ENCODE peak calls at places on chromosomes 3 and 15, in four cellular contexts. G is HEK293T, A is HepG2, B is NT2/D1. M is an unnamed sample.

GRCh38 chr3:74060201-74060600 is 435.5 kb upstream of the PDZRN3 start:
- DNase-seq in A (no peak), G (no peak), B (no peak), M (no peak)

GRCh38 chr15:76576526-76577279 is 240.1 kb downstream of the ISL2 start:
- DNase-seq in G (no peak), A (peak), B (no peak), M (peak)

GRCh38 chr3:170640737-170641171 is 54.9 kb upstream of the SLC7A14 start:
- DNase-seq in B (no peak), G (no peak), A (no peak), M (no peak)

GRCh38 chr3:31219131-31219843 is 313.4 kb upstream of the STT3B start:
- DNase-seq in B (no peak), A (no peak), G (no peak), M (peak)

GRCh38 chr3:149227591-149228268 is 6.1 kb upstream of the CP start:
- DNase-seq in A (no peak), B (no peak), G (no peak), M (no peak)

GRCh38 chr15:100768501-100768931 is 111.1 kb upstream of the ALDH1A3 start:
- DNase-seq in A (no peak), G (no peak), B (no peak), M (no peak)

GRCh38 chr3:193921480-193921879 is 214.5 kb upstream of the HES1 start:
- DNase-seq in G (no peak), B (no peak), A (no peak), M (no peak)

GRCh38 chr15:58770519-58770856 is 614 bp upstream of the MINDY2 start:
- DNase-seq in G (peak), A (no peak), B (no peak), M (no peak)

GRCh38 chr3:78995087-78995486 is 772.7 kb downstream of the ROBO1 start:
- DNase-seq in G (no peak), B (no peak), A (no peak), M (no peak)

GRCh38 chr15:53416219-53416940 is 343.1 kb downstream of the WDR72 start:
- DNase-seq in B (no peak), G (no peak), A (peak), M (no peak)

GRCh38 chr15:100601628-100602063 is 338 bp downstream of the LINS1 start:
- DNase-seq in B (no peak), G (peak), A (no peak), M (no peak)

GRCh38 chr3:11878837-11879236 is 32.2 kb upstream of the TAMM41 start:
- DNase-seq in A (no peak), G (no peak), B (peak), M (no peak)

GRCh38 chr15:40328176-40328575 is 4.7 kb downstream of the INAFM2 start:
- DNase-seq in G (no peak), B (no peak), A (no peak), M (no peak)

GRCh38 chr15:48967336-48967735 is 3.6 kb upstream of the SHC4 start:
- DNase-seq in G (no peak), A (no peak), B (no peak), M (no peak)

GRCh38 chr15:61840090-61840489 is 220.2 kb downstream of the VPS13C start:
- DNase-seq in A (no peak), G (no peak), B (no peak), M (no peak)

GRCh38 chr3:15015456-15015855 is 49.7 kb downstream of the MRPS25 start:
- DNase-seq in B (no peak), A (no peak), G (no peak), M (no peak)

GRCh38 chr15:73677146-73677607 is 7.0 kb upstream of the CD276 start:
- DNase-seq in A (peak), B (no peak), G (peak), M (no peak)

GRCh38 chr3:167736264-167736787 is 805 bp downstream of the SERPINI1 start:
- DNase-seq in G (no peak), B (no peak), A (no peak), M (no peak)

GRCh38 chr3:157417247-157417646 is 19.4 kb upstream of the PTX3 start:
- DNase-seq in B (no peak), A (no peak), G (no peak), M (no peak)

GRCh38 chr3:127442551-127442950 is 148.0 kb downstream of the TPRA1 start:
- DNase-seq in G (no peak), B (no peak), A (no peak), M (no peak)

GRCh38 chr15:69325456-69325971 is 26.8 kb downstream of the PAQR5 start:
- DNase-seq in B (no peak), G (no peak), A (no peak), M (no peak)

GRCh38 chr3:10319804-10320203 is 1.1 kb downstream of the SEC13 start:
- DNase-seq in A (no peak), B (no peak), G (no peak), M (no peak)

DNA sequence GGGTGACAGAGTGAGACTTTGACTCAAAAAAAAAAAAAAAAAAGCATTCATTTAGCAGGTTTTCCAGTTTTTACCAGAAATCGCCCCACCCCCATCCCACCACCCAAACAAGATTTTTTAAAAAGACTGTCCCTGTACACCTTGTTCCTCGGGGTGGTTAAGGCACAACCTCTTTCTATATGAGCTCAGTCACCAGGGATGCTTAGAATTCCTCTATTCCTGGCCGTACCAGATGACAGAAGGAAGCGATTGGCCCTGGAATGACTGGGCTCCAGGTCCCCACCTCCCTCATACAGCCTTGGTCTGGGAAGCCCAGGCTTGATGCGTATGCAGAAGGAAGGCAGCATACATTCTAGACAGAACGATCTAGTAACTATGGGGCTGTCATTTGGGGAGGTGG is 25.6 kb downstream of the IDH2 start:
- DNase-seq in A (no peak), G (no peak), B (no peak), M (no peak)
- TF ChIP-seq SUZ12 in A (no peak), G (no peak), B (no peak), M (no peak)

DNA sequence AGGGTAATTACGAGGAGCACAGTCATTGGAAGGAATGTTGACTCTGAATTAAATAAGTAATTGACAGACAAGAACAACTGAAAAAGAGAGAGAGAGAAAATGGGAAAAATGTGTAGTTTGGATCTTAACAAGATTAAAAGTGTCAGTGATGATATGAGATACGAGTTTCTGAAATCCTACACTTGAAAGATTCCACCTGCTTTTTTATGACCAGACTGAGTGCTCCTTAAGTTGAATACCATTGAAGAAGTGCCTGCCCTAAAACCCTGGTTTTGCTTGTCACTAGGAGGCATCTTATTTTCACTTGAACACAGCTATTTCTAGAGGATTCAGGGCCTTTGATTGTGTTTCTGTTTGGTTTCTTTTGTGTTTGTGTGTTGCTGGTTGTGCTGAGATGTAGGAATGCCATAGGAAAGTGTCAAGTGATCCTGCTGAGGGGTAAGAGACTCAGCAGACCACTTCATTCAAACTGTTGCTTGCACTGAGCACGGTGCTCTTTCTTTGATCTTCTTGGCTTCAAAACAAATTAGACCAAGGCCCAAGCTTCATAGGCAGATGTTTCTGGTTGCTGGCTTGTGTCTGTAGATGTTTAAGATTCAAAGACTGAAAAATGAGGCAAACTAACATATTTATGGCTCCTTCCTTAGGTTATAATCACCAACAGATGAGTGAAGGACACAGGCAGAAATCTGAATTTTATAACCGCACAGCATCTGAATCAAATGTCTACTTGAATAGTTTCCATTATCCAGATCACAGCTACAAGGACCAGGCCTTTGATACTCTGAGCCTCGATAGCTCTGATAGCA is 17.2 kb upstream of the ABHD10 start:
- DNase-seq in B (no peak), G (no peak), A (no peak), M (no peak)
- TF ChIP-seq SUZ12 in B (no peak), G (no peak), A (no peak), M (no peak)

GRCh38 chr3:39727415-39727814 is 82.0 kb upstream of the MYRIP start:
- DNase-seq in B (peak), A (no peak), G (no peak), M (no peak)
- TF ChIP-seq SUZ12 in B (no peak), A (no peak), G (no peak), M (no peak)

GRCh38 chr3:80767599-80767998 is 993.8 kb downstream of the GBE1 start:
- DNase-seq in A (no peak), G (no peak), B (no peak), M (no peak)

GRCh38 chr3:80771085-80771484 is 990.4 kb downstream of the GBE1 start:
- DNase-seq in A (no peak), B (no peak), G (no peak), M (peak)

GRCh38 chr3:80769683-80770082 is 991.8 kb downstream of the GBE1 start:
- DNase-seq in B (peak), G (no peak), A (no peak), M (no peak)

GRCh38 chr3:80770106-80771079 is 991.1 kb downstream of the GBE1 start:
- DNase-seq in B (peak), A (no peak), G (no peak), M (peak)
- TF ChIP-seq SUZ12 in B (no peak), A (no peak), G (no peak), M (no peak)

DNA sequence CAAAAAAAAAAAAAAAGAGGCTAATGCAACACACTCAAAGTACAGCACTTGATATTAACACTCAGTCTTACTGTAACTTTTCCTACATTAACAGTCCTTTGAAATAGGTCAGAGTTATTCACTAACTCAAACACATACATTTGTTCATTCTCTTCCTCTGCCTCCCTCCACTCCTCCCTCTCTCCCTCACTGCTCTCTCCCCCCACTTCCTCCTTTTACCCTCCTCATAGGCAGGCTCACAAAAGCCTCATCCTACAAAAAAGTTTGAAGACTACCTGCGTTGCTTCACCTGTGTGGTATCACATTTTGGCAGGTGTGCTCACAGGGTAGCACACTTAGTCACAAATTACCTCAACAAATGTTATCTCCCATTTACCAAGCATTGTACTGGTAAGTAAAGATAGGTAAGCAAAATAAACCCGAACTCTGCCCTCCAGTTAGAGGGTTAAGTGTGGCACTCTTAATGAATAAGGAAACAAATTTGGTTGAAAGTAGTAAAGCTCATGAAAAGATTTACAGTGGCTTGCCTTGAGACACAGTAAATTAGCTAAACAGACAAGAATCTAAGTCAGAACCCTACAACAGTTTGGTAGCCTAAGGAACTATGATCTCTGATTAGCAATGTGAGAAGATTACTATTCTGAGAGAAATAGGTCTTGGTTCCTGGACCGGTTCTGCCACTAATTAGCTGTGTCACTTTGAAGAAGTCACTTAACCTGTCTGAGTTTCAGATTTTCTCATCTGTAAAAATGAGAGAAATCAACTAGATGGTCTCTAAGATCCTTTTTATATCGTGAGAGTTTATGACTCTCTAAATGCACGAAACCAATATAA is 151.0 kb upstream of the MLF1 start:
- DNase-seq in A (no peak), B (no peak), G (no peak), M (peak)
- TF ChIP-seq SUZ12 in A (no peak), B (no peak), G (no peak), M (no peak)

GRCh38 chr15:65083262-65083701 is 6.7 kb downstream of the KBTBD13 start:
- DNase-seq in B (peak), G (peak), A (no peak), M (no peak)
- TF ChIP-seq SUZ12 in B (no peak), G (no peak), A (no peak), M (no peak)

GRCh38 chr3:84906065-84906464 is 52.7 kb upstream of the CADM2 start:
- DNase-seq in A (no peak), B (no peak), G (no peak), M (no peak)

GRCh38 chr3:84905556-84905920 is 53.3 kb upstream of the CADM2 start:
- DNase-seq in B (no peak), G (no peak), A (no peak), M (no peak)

GRCh38 chr3:84904212-84904611 is 54.6 kb upstream of the CADM2 start:
- DNase-seq in B (no peak), G (no peak), A (no peak), M (no peak)

GRCh38 chr3:84904819-84905555 is 53.8 kb upstream of the CADM2 start:
- DNase-seq in B (no peak), G (no peak), A (no peak), M (no peak)
- TF ChIP-seq SUZ12 in B (no peak), G (no peak), A (no peak), M (no peak)

GRCh38 chr3:18030371-18030870 is 288.0 kb upstream of the TBC1D5 start:
- DNase-seq in B (no peak), G (no peak), A (no peak), M (no peak)
- TF ChIP-seq SUZ12 in B (no peak), G (no peak), A (no peak), M (no peak)

DNA sequence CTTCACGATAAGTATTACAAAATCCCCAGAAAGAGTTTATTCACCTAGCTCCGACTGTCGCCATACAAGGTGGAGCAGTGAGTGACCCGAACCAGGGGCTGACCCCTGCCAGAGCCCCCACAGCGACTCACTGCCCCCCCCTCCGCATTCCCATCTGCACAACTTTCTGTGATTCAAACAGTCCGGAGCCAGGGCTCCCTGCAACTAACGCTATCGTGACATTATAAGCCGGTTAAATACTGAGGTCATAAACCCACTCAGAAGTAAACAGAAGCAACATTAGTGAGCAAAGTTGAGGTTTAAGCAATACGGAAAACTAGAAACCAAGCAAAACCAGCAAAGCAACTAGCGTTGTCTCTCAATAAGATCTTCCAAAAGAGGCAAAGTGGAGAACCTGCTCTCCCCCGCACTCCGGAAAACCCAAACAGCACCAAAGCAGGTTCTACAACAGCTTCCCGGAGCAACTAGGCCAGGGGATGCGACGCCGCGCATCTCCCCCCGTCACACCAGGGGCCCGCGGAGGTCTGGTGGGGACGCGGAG is 642 bp downstream of the SCAP start:
- DNase-seq in A (peak), G (no peak), B (no peak), M (no peak)
- TF ChIP-seq SUZ12 in A (no peak), G (no peak), B (no peak), M (no peak)

GRCh38 chr3:52429779-52430415 is 15.0 kb downstream of the SEMA3G start:
- DNase-seq in A (peak), G (no peak), B (no peak), M (no peak)
- TF ChIP-seq SUZ12 in A (no peak), G (no peak), B (no peak), M (no peak)